ENCODE peak calls at places on chromosomes 11 and 22, in seven cellular contexts. A is iPS DF 6.9, H is left lung, G is A549, N is psoas muscle, Z is K562, Y is cardiac muscle cell. S is an unnamed sample. For H3K4me1 and H3K9me3, the result is how much of the 10 kb centered on the place peaks cover.

GRCh38 chr11:130762342-130763037 is 153.8 kb downstream of the SNX19 start:
- DNase-seq in A (no peak), H (no peak), G (no peak), N (no peak), Z (no peak), Y (no peak), S (no peak)

GRCh38 chr22:31122532-31123291 is at the start of gene INPP5J:
- DNase-seq in A (no peak), H (no peak), G (peak), N (peak), Z (no peak), Y (peak), S (no peak)

GRCh38 chr11:96186806-96187205 is 156.2 kb downstream of the MAML2 start:
- DNase-seq in A (no peak), H (no peak), G (no peak), N (no peak), Z (no peak), Y (no peak), S (no peak)

GRCh38 chr11:2709429-2709828 is 9.6 kb upstream of the KCNQ1OT1 start:
- DNase-seq in A (no peak), H (no peak), G (no peak), N (no peak), Z (no peak), Y (peak), S (no peak)

GRCh38 chr22:38781033-38781432 is 12.9 kb downstream of the DNAL4 start:
- DNase-seq in A (no peak), H (no peak), G (no peak), N (no peak), Z (no peak), Y (no peak), S (no peak)

GRCh38 chr11:11640996-11641395 is 19.2 kb upstream of the GALNT18 start:
- DNase-seq in A (no peak), H (no peak), G (no peak), N (no peak), Z (no peak), Y (no peak), S (no peak)

GRCh38 chr11:35155677-35156076 is 16.7 kb downstream of the CD44 start:
- DNase-seq in A (no peak), H (no peak), G (no peak), N (no peak), Z (no peak), Y (no peak), S (no peak)

GRCh38 chr11:28447226-28447625 is 339.0 kb downstream of the METTL15 start:
- DNase-seq in A (no peak), H (no peak), G (no peak), N (no peak), Z (no peak), Y (peak), S (no peak)

GRCh38 chr22:42299586-42300285 is 29.3 kb upstream of the TCF20 start:
- DNase-seq in A (no peak), H (peak), G (no peak), N (no peak), Z (peak), Y (peak), S (no peak)

GRCh38 chr11:107929611-107930200 is 1.5 kb downstream of the RAB39A start:
- DNase-seq in A (no peak), H (no peak), G (no peak), N (no peak), Z (no peak), Y (no peak), S (no peak)

GRCh38 chr11:124942446-124943202 is 6.8 kb upstream of the HEPACAM start:
- DNase-seq in A (no peak), H (no peak), G (no peak), N (no peak), Z (no peak), Y (no peak), S (no peak)

GRCh38 chr11:129023968-129024676 is 81.5 kb upstream of the TP53AIP1 start:
- DNase-seq in A (peak), H (peak), G (no peak), N (no peak), Z (no peak), Y (peak), S (peak)

GRCh38 chr11:10298342-10298741 is 4.3 kb upstream of the SBF2 start:
- DNase-seq in A (no peak), H (no peak), G (no peak), N (no peak), Z (no peak), Y (peak), S (no peak)

GRCh38 chr11:66912963-66913362 is 45.2 kb downstream of the PC start:
- DNase-seq in A (no peak), H (no peak), G (no peak), N (no peak), Z (no peak), Y (no peak), S (no peak)

DNA sequence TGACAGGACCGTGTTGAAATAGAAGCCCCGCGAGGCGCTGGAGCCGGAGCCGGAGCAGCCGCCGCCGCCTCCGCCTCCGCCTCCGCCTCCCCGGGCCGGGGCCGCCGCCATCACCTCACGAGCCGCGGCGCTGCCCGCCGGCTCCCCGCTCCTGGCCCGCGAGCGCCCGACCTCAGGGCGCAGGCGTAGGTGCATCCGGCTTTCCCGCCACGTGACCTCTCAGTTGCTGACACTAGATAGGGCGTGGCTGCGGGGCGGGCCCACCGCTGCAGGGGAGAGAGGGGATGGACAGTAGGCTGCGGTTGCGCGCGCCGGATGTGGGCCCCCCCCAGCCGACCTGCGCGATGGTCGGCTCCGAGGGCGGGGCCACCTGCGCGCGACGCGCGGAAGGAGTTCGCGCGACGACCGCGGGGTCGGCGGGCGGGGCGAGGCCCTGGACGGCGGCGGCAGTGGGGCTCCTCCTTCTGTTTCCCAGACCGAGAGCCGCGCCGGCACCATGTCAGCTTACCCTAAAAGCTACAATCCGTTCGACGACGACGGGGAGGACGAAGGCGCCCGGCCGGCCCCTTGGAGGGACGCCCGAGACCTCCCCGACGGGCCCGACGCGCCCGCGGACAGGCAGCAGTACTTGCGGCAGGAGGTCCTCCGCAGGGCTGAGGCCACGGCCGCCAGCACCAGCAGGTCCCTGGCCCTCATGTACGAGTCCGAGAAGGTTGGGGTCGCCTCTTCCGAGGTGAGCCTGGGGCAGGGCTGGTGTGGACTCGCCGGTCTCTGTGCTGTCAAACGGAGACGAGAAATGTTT is at the start of the genes PI4KA and SNAP29:
- DNase-seq in A (peak), H (peak), G (peak), N (peak), Z (peak), Y (peak), S (peak)
- H3K4me1 ChIP-seq in A (under half), H (half or more), G (under half), N (under half), Z (half or more), Y (under half), S (under half)

GRCh38 chr22:49347376-49347775 is 480.3 kb downstream of the BRD1 start:
- DNase-seq in A (no peak), H (no peak), G (no peak), N (no peak), Z (no peak), Y (no peak), S (no peak)
- H3K9me3 ChIP-seq in A (under half), H (under half), G (under half), N (under half), Z (under half), Y (under half), S (under half)

GRCh38 chr22:46589141-46589748 is 30.9 kb upstream of the GRAMD4 start:
- DNase-seq in A (no peak), H (no peak), G (no peak), N (no peak), Z (no peak), Y (no peak), S (no peak)
- H3K4me1 ChIP-seq in A (under half), H (half or more), G (under half), N (under half), Z (under half), Y (half or more), S (under half)

DNA sequence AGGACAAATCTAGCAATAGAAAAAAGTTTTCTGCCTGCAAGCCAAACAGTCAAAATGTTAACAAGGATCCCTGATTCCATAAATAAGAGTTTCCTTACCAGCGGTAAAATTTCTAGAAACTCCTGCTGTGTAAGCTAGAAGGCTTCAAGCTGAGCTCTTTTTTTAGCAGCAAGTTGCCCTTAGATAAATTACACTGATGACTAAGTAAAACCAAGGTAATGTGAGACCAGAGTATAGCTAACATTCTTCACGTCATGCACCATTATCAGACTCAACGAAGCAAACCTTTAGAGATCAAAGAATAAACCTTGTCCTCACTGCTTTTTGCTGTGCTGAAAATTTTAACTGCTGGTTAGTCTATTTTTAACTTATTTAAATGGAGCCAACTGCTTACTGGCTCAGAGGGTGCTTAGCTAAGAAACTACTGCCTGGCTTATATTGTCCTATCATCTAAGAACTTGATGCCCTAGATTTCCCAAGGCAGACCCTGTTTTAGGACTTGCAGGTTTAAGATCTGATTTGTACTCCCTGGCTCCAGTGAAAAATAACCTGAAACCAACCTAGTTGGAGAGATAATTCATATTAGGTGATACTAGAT is 900.7 kb downstream of the JRKL start:
- DNase-seq in A (no peak), H (no peak), G (no peak), N (no peak), Z (no peak), Y (no peak), S (no peak)
- H3K9me3 ChIP-seq in A (under half), H (under half), G (under half), N (under half), Z (under half), Y (under half), S (under half)